ENCODE peak calls at places on chromosome X, in five cellular contexts. One of them, this sample, is unnamed.

GRCh38 chrX:18983711-18984380 is at the start of gene PHKA2:
- DNase-seq in GM12865: no peak
- DNase-seq in NCI-H345: peak; percentile 62
- DNase-seq in uterus: peak; percentile 37
- DNase-seq in head of caudate nucleus: peak; percentile 54
- DNase-seq in this sample: peak; percentile 68

GRCh38 chrX:65532016-65532415 is 2.6 kb downstream of the LAS1L start:
- DNase-seq in GM12865: no peak
- DNase-seq in NCI-H345: no peak
- DNase-seq in uterus: no peak
- DNase-seq in head of caudate nucleus: no peak
- DNase-seq in this sample: no peak

GRCh38 chrX:134753185-134754008 is 95.1 kb upstream of the PLAC1 start:
- DNase-seq in GM12865: peak; percentile 3
- DNase-seq in head of caudate nucleus: no peak
- DNase-seq in NCI-H345: no peak
- DNase-seq in uterus: no peak
- DNase-seq in this sample: peak; percentile 49

GRCh38 chrX:137353404-137353803 is 212.5 kb upstream of the ZIC3 start:
- DNase-seq in head of caudate nucleus: no peak
- DNase-seq in GM12865: no peak
- DNase-seq in uterus: no peak
- DNase-seq in NCI-H345: no peak
- DNase-seq in this sample: no peak

GRCh38 chrX:30786374-30786773 is 102.7 kb downstream of the TAB3 start:
- DNase-seq in uterus: no peak
- DNase-seq in head of caudate nucleus: no peak
- DNase-seq in GM12865: no peak
- DNase-seq in NCI-H345: no peak
- DNase-seq in this sample: no peak

GRCh38 chrX:151966236-151966635 is 8.2 kb downstream of the GABRE start:
- DNase-seq in GM12865: no peak
- DNase-seq in NCI-H345: no peak
- DNase-seq in uterus: no peak
- DNase-seq in head of caudate nucleus: no peak
- DNase-seq in this sample: no peak

GRCh38 chrX:12978205-12979010 is 3.5 kb downstream of the TMSB4X start:
- DNase-seq in NCI-H345: no peak
- DNase-seq in uterus: peak; percentile 61
- DNase-seq in GM12865: peak; percentile 93
- DNase-seq in head of caudate nucleus: peak; percentile 62
- DNase-seq in this sample: peak; percentile 58

GRCh38 chrX:45845142-45845541 is 644.5 kb upstream of the DIPK2B start:
- DNase-seq in GM12865: peak; percentile 7
- DNase-seq in head of caudate nucleus: no peak
- DNase-seq in NCI-H345: no peak
- DNase-seq in uterus: no peak
- DNase-seq in this sample: no peak

GRCh38 chrX:138945219-138945618 is 233.7 kb upstream of the FGF13 start:
- DNase-seq in GM12865: no peak
- DNase-seq in uterus: no peak
- DNase-seq in head of caudate nucleus: no peak
- DNase-seq in NCI-H345: no peak
- DNase-seq in this sample: no peak

GRCh38 chrX:69210513-69211065 is 45.3 kb upstream of the PJA1 start:
- DNase-seq in uterus: no peak
- DNase-seq in head of caudate nucleus: no peak
- DNase-seq in NCI-H345: no peak
- DNase-seq in GM12865: no peak
- DNase-seq in this sample: no peak

GRCh38 chrX:17559728-17560379 is 177.4 kb upstream of the SCML1 start:
- DNase-seq in NCI-H345: no peak
- DNase-seq in head of caudate nucleus: no peak
- DNase-seq in uterus: peak; percentile 47
- DNase-seq in GM12865: no peak
- DNase-seq in this sample: peak; percentile 85

This sample was measured in adipocyte.